ENCODE peak calls at places on chromosome 7, in six cellular contexts. P, X, I, O, Z and W are unnamed samples.

GRCh38 chr7:145692237-145692950 is 424.2 kb upstream of the CNTNAP2 start:
- DNase-seq in O (peak; percentile 1), X (peak; percentile 27), Z (no peak), P (peak; percentile 55), I (no peak), W (peak; percentile 11)

GRCh38 chr7:78020131-78020873 is 221.7 kb downstream of the PHTF2 start:
- DNase-seq in Z (peak; percentile 74), I (no peak), O (peak; percentile 81), X (peak; percentile 79), P (peak; percentile 50), W (peak; percentile 59)

GRCh38 chr7:106278695-106279094 is 6.1 kb downstream of the NAMPT start:
- DNase-seq in O (no peak), P (no peak), X (no peak), I (no peak), Z (no peak), W (no peak)

GRCh38 chr7:158904599-158904998 is 48.2 kb downstream of the DYNC2I1 start:
- DNase-seq in I (no peak), X (no peak), Z (no peak), O (no peak), P (no peak), W (no peak)

GRCh38 chr7:155066417-155066950 is 3.6 kb upstream of the HTR5A start:
- DNase-seq in X (no peak), I (no peak), O (peak; percentile 56), P (peak; percentile 83), Z (peak; percentile 86), W (peak; percentile 75)

GRCh38 chr7:101121996-101122932 is 4.6 kb upstream of the SERPINE1 start:
- DNase-seq in I (no peak), Z (no peak), X (peak; percentile 39), P (peak; percentile 94), O (peak; percentile 98), W (peak; percentile 97)

GRCh38 chr7:120931243-120931642 is 19.3 kb upstream of the ING3 start:
- DNase-seq in Z (no peak), O (no peak), P (no peak), X (no peak), I (no peak), W (no peak)

GRCh38 chr7:142460402-142461117 is 202.7 kb upstream of the PRSS58 start:
- DNase-seq in Z (no peak), I (no peak), O (peak; percentile 32), P (no peak), X (no peak), W (no peak)

GRCh38 chr7:101153969-101154692 is at the start of gene AP1S1:
- DNase-seq in Z (peak; percentile 93), P (peak; percentile 95), I (peak; percentile 99), X (peak; percentile 96), O (peak; percentile 94), W (peak; percentile 83)

GRCh38 chr7:98418636-98419315 is 17.9 kb upstream of the BAIAP2L1 start:
- DNase-seq in X (peak; percentile 88), Z (peak; percentile 98), P (peak; percentile 90), O (peak; percentile 95), I (no peak), W (peak; percentile 83)

GRCh38 chr7:96061844-96062243 is 260.1 kb downstream of the SLC25A13 start:
- DNase-seq in P (no peak), X (no peak), I (no peak), Z (no peak), O (no peak), W (no peak)

GRCh38 chr7:8724080-8724718 is 290.8 kb downstream of the NXPH1 start:
- DNase-seq in O (no peak), I (peak; percentile 31), X (peak; percentile 42), P (peak; percentile 8), Z (peak; percentile 20), W (no peak)

GRCh38 chr7:48046458-48046857 is 11.1 kb downstream of the C7orf57 start:
- DNase-seq in X (no peak), Z (no peak), P (no peak), I (no peak), O (no peak), W (no peak)

GRCh38 chr7:7701513-7701912 is 16.9 kb downstream of the RPA3 start:
- DNase-seq in I (no peak), P (no peak), O (no peak), Z (no peak), X (no peak), W (no peak)

GRCh38 chr7:131284702-131285419 is 42.8 kb upstream of the MKLN1 start:
- DNase-seq in Z (no peak), I (no peak), O (peak; percentile 48), X (no peak), P (no peak), W (peak; percentile 19)

GRCh38 chr7:30028749-30029635 is 780 bp downstream of the PLEKHA8 start:
- DNase-seq in P (peak; percentile 56), Z (no peak), X (peak; percentile 63), I (no peak), O (peak; percentile 28), W (no peak)

GRCh38 chr7:76356115-76356514 is 2.7 kb downstream of the YWHAG start:
- DNase-seq in P (no peak), Z (no peak), O (no peak), I (no peak), X (no peak), W (no peak)

GRCh38 chr7:76354516-76354915 is 4.3 kb downstream of the YWHAG start:
- DNase-seq in O (no peak), I (no peak), P (no peak), Z (no peak), X (no peak), W (no peak)

GRCh38 chr7:76356823-76357222 is 2.0 kb downstream of the YWHAG start:
- DNase-seq in X (no peak), O (peak; percentile 47), P (peak; percentile 19), Z (no peak), I (no peak), W (no peak)

GRCh38 chr7:76353744-76354143 is 5.0 kb downstream of the YWHAG start:
- DNase-seq in O (no peak), I (no peak), Z (no peak), P (no peak), X (no peak), W (no peak)

DNA sequence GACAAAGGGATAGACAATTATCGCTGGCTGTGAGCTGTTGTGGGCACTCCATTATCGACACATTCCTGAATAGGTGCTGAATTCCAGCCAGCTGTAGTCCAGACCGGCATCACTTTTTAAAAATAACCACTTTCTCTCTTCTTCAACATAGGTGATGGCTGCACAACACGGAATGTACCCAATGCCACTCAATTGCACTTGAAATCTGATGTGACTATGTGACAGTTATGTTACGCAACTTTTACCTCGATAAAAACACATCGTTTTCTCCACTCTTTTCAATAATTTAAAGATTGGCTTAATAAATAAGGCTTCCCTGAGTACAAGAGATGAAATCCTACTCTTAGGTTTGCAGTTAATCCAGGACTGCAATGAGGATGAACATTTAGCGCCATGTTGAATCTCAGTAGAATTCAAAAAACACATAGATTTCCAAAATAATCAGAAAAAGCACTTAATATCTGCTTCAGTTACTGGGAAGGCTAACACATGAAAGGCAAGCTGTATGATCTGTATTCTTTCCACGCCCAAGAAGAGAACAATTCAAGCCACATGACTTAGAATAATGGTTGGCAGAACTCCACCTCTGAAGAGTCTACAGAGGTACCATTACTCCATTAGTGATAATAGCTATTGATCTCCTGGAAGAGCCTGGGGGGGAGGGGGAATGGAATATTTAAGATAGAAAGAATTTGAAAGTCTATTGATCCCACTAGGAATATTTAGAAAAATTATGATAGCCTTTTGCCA is 3.6 kb downstream of the YWHAG start:
- DNase-seq in I (no peak), O (no peak), P (no peak), Z (no peak), X (no peak), W (no peak)
- H3K4me3 ChIP-seq in I (no peak overlapping the region), O (no peak overlapping the region), P (no peak overlapping the region), Z (no peak overlapping the region), X (no peak overlapping the region), W (no peak overlapping the region)

GRCh38 chr7:2399848-2400587 is 3.4 kb upstream of the CHST12 start:
- DNase-seq in Z (peak; percentile 30), I (no peak), P (peak; percentile 88), X (peak; percentile 71), O (peak; percentile 98), W (peak; percentile 93)
- H3K4me3 ChIP-seq in Z (peak overlapping the region; percentile 19), I (no peak overlapping the region), P (no peak overlapping the region), X (no peak overlapping the region), O (no peak overlapping the region), W (no peak overlapping the region)

GRCh38 chr7:27105161-27106122 is 3.0 kb upstream of the HOXA2 start:
- DNase-seq in P (no peak), Z (no peak), O (peak; percentile 65), I (no peak), X (no peak), W (no peak)
- H3K4me3 ChIP-seq in P (no peak overlapping the region), Z (no peak overlapping the region), O (no peak overlapping the region), I (no peak overlapping the region), X (no peak overlapping the region), W (no peak overlapping the region)

GRCh38 chr7:134514663-134515062 is 12.7 kb upstream of the AKR1B10 start:
- DNase-seq in I (peak; percentile 67), X (peak; percentile 58), O (peak; percentile 80), P (no peak), Z (peak; percentile 62), W (peak; percentile 25)

GRCh38 chr7:134515569-134516468 is 11.5 kb upstream of the AKR1B10 start:
- DNase-seq in O (peak; percentile 90), I (no peak), Z (peak; percentile 81), P (peak; percentile 36), X (no peak), W (peak; percentile 91)

DNA sequence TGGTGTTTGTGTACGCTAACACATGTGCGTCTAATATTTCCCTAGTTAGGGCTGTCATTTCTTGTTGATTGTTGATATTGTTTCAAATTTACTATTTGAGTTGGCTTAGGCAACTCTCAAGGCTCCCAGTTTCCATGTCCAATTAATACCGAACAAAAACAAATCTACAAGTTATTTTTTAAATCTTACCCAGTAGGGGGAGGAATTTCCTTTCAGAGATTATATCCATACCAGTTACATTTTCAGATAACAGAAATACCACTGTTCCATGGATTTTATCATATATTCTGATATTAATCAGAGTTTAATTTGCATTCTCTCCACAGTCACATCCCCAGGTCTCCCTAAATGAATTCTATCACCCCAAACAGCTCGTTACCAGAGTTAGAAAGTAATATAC is 7.2 kb upstream of the AKR1B10 start:
- DNase-seq in Z (no peak), P (no peak), I (no peak), O (no peak), X (no peak), W (no peak)
- H3K4me3 ChIP-seq in Z (peak overlapping the region; percentile 10), P (no peak overlapping the region), I (no peak overlapping the region), O (no peak overlapping the region), X (no peak overlapping the region), W (no peak overlapping the region)

DNA sequence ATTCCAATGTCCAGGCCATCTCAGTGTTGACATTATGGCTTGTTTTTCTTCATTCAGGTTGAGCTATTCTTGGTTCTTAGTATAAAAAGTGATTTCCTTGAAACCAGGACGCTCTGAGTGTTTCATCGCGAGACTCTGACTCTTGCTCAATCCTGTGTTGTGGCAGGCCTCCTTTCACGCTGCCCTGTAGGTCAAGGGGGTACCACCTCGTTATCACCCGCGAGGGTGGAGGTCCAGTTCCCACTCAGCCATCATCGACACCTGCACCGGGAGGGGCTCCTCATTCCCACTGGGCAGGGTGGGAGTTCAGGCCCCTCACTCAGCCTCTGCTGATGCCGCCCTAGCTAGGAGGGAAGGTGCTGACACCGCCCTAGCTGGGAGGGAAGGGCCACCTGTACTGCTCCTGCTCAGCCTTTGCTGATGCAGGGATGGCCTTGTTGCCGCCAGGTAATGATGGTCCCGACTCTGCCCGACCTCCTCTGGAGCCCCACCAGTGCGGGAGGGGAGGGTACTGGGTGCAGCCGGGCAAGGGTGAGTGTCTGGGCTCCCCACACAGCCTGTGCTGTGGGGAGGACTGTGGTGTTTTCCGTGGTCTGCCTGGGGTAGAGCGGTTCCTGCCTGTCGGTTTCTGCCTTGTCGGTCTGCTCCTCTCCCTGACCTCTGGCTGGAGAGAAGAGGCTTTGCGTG is 16.4 kb downstream of the IQCE start:
- DNase-seq in Z (no peak), I (no peak), O (no peak), P (no peak), X (no peak), W (no peak)
- H3K4me3 ChIP-seq in Z (no peak overlapping the region), I (no peak overlapping the region), O (no peak overlapping the region), P (no peak overlapping the region), X (no peak overlapping the region), W (no peak overlapping the region)